ENCODE peak calls at places on chromosomes 13 and 19, in ten cellular contexts. K is activated naive CD4-positive, alpha-beta T cell treated with anti-CD3 and anti-CD28 coated beads for 36 hours; J is HFFc6; N is A549; F is GM20000; L is HTR-8/SVneo; R is AG10803; H is neural crest cell; C is ovary; Y is AG09309. M is an unnamed sample.

GRCh38 chr13:79226250-79226649 is 179.8 kb downstream of the RBM26 start:
- DNase-seq in K (no peak), J (no peak), N (no peak), F (no peak), L (no peak), R (no peak), H (no peak), C (no peak), Y (no peak), M (no peak)

GRCh38 chr13:71067164-71067815 is 799.7 kb downstream of the DACH1 start:
- DNase-seq in K (no peak), J (no peak), N (peak), F (no peak), L (no peak), R (no peak), H (no peak), C (no peak), Y (no peak), M (no peak)

GRCh38 chr19:16571689-16572331 is 405 bp downstream of the SLC35E1 start:
- DNase-seq in K (peak), J (no peak), N (peak), F (peak), L (no peak), R (peak), H (peak), C (no peak), Y (no peak), M (no peak)

GRCh38 chr19:49149652-49150105 is 5.5 kb downstream of the HRC start:
- DNase-seq in K (no peak), J (peak), N (peak), F (no peak), L (peak), R (peak), H (peak), C (peak), Y (peak), M (peak)

GRCh38 chr13:36997716-36998427 is 1.3 kb downstream of the ALG5 start:
- DNase-seq in K (no peak), J (no peak), N (no peak), F (peak), L (no peak), R (peak), H (no peak), C (no peak), Y (no peak), M (no peak)

GRCh38 chr19:6227156-6227940 is 52.4 kb downstream of the MLLT1 start:
- DNase-seq in K (no peak), J (no peak), N (no peak), F (no peak), L (no peak), R (no peak), H (no peak), C (no peak), Y (no peak), M (no peak)

GRCh38 chr19:18514800-18515682 is 6.8 kb downstream of the ELL start:
- DNase-seq in K (no peak), J (peak), N (peak), F (no peak), L (no peak), R (peak), H (no peak), C (peak), Y (no peak), M (no peak)

GRCh38 chr19:19410553-19411550 is 5.4 kb downstream of the GATAD2A start:
- DNase-seq in K (peak), J (no peak), N (no peak), F (peak), L (no peak), R (no peak), H (no peak), C (no peak), Y (no peak), M (no peak)

GRCh38 chr19:29031216-29031615 is 181.7 kb downstream of the UQCRFS1 start:
- DNase-seq in K (no peak), J (no peak), N (no peak), F (no peak), L (no peak), R (peak), H (no peak), C (no peak), Y (no peak), M (no peak)

GRCh38 chr13:105334211-105334610 is 1201.3 kb downstream of the EFNB2 start:
- DNase-seq in K (no peak), J (peak), N (no peak), F (no peak), L (no peak), R (peak), H (no peak), C (no peak), Y (peak), M (no peak)

GRCh38 chr13:51125495-51126226 is 14.6 kb upstream of the C13orf42 start:
- DNase-seq in K (peak), J (peak), N (peak), F (peak), L (peak), R (peak), H (peak), C (no peak), Y (peak), M (peak)

GRCh38 chr13:48804836-48805601 is 151.3 kb downstream of the CYSLTR2 start:
- DNase-seq in K (peak), J (no peak), N (no peak), F (no peak), L (no peak), R (peak), H (no peak), C (no peak), Y (no peak), M (no peak)